ENCODE peak calls at places on chromosome 12, in seven cellular contexts. Y is mesendoderm, O is IMR-90, H is neuronal stem cell, Z is H9, I is trophoblast cell, Q is H1. W is an unnamed sample.

GRCh38 chr12:42589465-42590323 is at the start of gene PRICKLE1:
- DNase-seq in Z (peak; percentile 46), O (peak; percentile 60), H (peak; percentile 61), Q (no peak), Y (peak; percentile 68), I (no peak), W (peak; percentile 56)

GRCh38 chr12:7638064-7638763 is 27.5 kb downstream of the APOBEC1 start:
- DNase-seq in O (no peak), Z (peak; percentile 92), Q (peak; percentile 46), Y (peak; percentile 90), H (peak; percentile 38), I (no peak), W (no peak)

GRCh38 chr12:85805654-85806053 is 30.6 kb downstream of the RASSF9 start:
- DNase-seq in I (no peak), O (no peak), Z (no peak), Y (no peak), Q (no peak), H (no peak), W (no peak)

GRCh38 chr12:86914716-86915115 is 658.5 kb upstream of the MGAT4C start:
- DNase-seq in I (no peak), Q (no peak), Y (peak; percentile 67), O (peak; percentile 58), H (peak; percentile 23), Z (no peak), W (peak; percentile 62)

GRCh38 chr12:12474931-12475485 is 87.7 kb downstream of the DUSP16 start:
- DNase-seq in I (no peak), Y (no peak), Z (no peak), Q (no peak), H (no peak), O (peak; percentile 43), W (no peak)

GRCh38 chr12:10069099-10069498 is 29.7 kb downstream of the CLEC1A start:
- DNase-seq in I (no peak), Q (no peak), Z (no peak), H (no peak), O (peak; percentile 28), Y (no peak), W (peak; percentile 83)

GRCh38 chr12:113120670-113121370 is 14.7 kb downstream of the RASAL1 start:
- DNase-seq in I (no peak), Z (no peak), Y (peak; percentile 39), Q (no peak), H (no peak), O (no peak), W (no peak)

GRCh38 chr12:111093428-111094142 is 173.2 kb upstream of the MYL2 start:
- DNase-seq in Q (no peak), Z (no peak), H (no peak), O (no peak), I (no peak), Y (no peak), W (no peak)

GRCh38 chr12:77122236-77122635 is 56.9 kb upstream of the E2F7 start:
- DNase-seq in I (peak; percentile 5), Y (no peak), Z (no peak), H (no peak), Q (no peak), O (peak; percentile 97), W (peak; percentile 91)

GRCh38 chr12:123131879-123132402 is 18.9 kb downstream of the PITPNM2 start:
- DNase-seq in Y (no peak), I (no peak), Z (no peak), O (no peak), Q (no peak), H (no peak), W (no peak)

GRCh38 chr12:20367731-20368652 is at the start of gene PDE3A:
- DNase-seq in O (peak; percentile 73), Y (peak; percentile 90), Z (peak; percentile 89), H (peak; percentile 67), Q (peak; percentile 44), I (no peak), W (peak; percentile 91)

GRCh38 chr12:92021665-92022033 is 124.0 kb downstream of the BTG1 start:
- DNase-seq in Q (peak; percentile 47), H (peak; percentile 20), I (no peak), O (no peak), Y (peak; percentile 97), Z (peak; percentile 83), W (no peak)

GRCh38 chr12:120376890-120377572 is 8.1 kb upstream of the MSI1 start:
- DNase-seq in Z (no peak), O (no peak), Y (no peak), I (no peak), Q (no peak), H (no peak), W (no peak)

GRCh38 chr12:120377611-120378010 is 8.6 kb upstream of the MSI1 start:
- DNase-seq in H (no peak), Y (no peak), I (no peak), Q (no peak), Z (no peak), O (no peak), W (no peak)

GRCh38 chr12:120376009-120376408 is 7.0 kb upstream of the MSI1 start:
- DNase-seq in Z (no peak), I (no peak), Q (no peak), H (no peak), Y (no peak), O (no peak), W (no peak)

GRCh38 chr12:120376416-120376815 is 7.5 kb upstream of the MSI1 start:
- DNase-seq in H (no peak), Q (no peak), I (peak; percentile 34), Z (no peak), O (no peak), Y (peak; percentile 54), W (no peak)

DNA sequence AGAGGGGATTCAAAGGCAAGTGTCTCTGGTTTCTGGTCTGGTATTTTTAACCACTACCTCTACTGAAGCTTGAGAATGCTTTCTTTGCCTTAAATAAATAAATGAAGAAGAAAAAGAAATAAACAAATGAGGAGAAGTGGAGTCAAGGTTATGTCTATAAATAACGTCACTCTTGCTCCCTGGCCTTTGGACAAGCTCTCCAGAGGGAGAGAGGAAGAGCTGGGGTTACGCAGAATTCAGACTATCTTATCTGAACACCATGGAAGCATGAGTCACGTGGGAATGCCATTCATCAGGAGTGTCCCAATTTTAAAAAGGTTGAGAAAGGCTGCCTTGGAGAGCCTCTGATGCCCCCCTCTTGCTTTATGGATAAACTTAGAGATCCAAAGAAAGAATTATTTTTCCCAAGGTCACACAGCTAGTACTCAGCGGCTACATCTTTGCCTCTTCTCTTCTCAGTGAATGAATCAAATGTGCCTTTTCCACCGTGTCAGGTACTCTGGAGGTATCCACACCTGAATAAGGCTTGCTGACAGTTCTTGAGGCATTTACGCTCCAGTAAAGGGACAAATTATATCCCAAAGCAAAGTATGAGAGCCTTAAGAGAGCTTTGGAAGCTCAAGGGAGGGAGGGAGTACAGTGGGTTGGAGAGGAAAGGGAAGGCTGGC is 12.9 kb upstream of the MSI1 start:
- DNase-seq in H (no peak), Z (no peak), O (peak; percentile 77), I (peak; percentile 24), Y (no peak), Q (no peak), W (peak; percentile 73)
- H2BK120ac ChIP-seq in H (no peak overlapping the region), Z (no peak overlapping the region), O (no peak overlapping the region), I (no peak overlapping the region), Y (no peak overlapping the region), Q (no peak overlapping the region), W (no peak overlapping the region)

DNA sequence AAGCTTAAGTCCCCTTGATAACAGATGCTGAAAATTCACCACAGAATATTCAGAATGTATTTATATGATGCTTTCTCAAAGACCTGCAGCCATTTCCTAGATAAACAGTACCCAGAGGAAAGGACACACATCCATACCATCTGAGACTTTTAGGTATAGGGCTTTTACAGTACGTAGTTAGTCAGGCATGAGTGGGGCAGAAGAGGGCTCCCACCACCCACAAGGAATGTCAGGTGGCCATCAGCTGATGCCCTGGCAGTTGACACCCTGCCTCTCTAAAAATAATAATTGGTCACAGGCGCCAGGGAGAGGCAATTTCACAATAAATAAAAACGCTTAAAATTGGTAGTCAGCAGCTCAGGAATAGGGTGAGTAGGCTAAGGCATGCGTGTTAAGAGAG is 7.8 kb upstream of the TAS2R46 start:
- DNase-seq in O (no peak), Y (no peak), Z (no peak), H (no peak), Q (no peak), I (no peak), W (no peak)
- H2BK120ac ChIP-seq in O (no peak overlapping the region), Y (no peak overlapping the region), Z (no peak overlapping the region), H (no peak overlapping the region), Q (no peak overlapping the region), I (no peak overlapping the region), W (no peak overlapping the region)

DNA sequence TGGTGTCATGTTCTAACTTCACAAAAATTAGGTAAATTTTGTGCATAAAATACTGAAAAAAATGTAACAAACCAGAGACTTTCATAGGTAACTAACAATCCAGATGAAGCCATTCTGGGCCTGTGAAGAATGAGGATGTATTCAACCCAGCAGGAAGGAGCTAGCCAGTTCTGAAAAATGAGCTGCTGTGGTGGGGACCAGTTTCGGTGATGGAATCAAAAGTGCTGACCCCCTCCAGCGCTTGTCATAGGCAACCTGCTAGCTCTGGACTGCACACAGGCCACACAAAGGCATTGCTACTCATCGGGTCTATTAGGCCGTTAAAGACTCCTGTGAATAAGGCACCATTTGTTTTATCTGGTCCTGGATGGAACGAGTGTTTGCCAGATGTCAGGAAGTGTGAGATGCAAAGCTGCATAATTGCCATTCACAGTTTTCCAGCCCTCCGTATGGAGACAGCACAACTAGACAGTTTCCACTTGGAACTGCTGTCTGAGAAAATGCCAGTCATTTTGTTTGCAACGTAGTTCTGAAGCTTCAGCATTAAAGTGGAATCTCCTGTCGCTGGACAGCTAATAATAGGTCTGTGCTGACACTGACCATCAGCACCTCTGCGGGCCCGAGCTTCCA is 3.3 kb upstream of the RIMBP2 start:
- DNase-seq in Y (no peak), H (no peak), I (no peak), O (no peak), Q (no peak), Z (peak; percentile 19), W (no peak)
- H2BK120ac ChIP-seq in Y (no peak overlapping the region), H (no peak overlapping the region), I (no peak overlapping the region), O (no peak overlapping the region), Q (no peak overlapping the region), Z (no peak overlapping the region), W (no peak overlapping the region)

GRCh38 chr12:52186135-52186840 is 5.5 kb downstream of the KRT80 start:
- DNase-seq in Y (peak; percentile 95), H (no peak), I (no peak), O (peak; percentile 87), Z (peak; percentile 65), Q (no peak), W (peak; percentile 86)

GRCh38 chr12:52187206-52187605 is 4.6 kb downstream of the KRT80 start:
- DNase-seq in Z (peak; percentile 60), H (no peak), Y (no peak), Q (no peak), I (no peak), O (no peak), W (no peak)

GRCh38 chr12:52187640-52188039 is 4.2 kb downstream of the KRT80 start:
- DNase-seq in Z (no peak), Y (no peak), Q (no peak), I (no peak), O (no peak), H (no peak), W (no peak)

GRCh38 chr12:52189376-52190174 is 2.2 kb downstream of the KRT80 start:
- DNase-seq in I (no peak), Q (no peak), Y (peak; percentile 33), H (no peak), Z (no peak), O (peak; percentile 38), W (no peak)

DNA sequence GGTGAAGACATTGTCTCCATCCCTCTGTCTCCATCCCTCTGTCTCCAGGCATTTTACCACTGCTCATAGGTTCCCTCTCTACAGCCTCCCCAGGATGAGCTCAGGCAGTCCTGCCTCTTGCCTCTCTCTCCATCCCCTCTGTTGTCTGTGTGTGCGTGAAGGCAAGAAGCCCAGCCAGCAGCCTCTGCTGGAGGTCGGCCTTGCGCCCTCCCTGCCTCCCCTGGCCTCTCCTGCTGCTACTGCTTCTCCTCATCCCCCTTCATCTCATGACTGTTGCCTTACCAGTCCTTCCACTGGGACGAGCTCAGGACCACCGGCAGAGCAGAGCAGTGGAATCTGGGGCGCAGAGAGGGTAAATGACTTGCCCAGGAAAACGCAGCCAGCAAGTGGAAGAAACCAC is 3.2 kb downstream of the KRT80 start:
- DNase-seq in O (no peak), Y (no peak), Q (no peak), I (no peak), Z (no peak), H (no peak), W (no peak)
- H2BK120ac ChIP-seq in O (peak overlapping the region; percentile 100), Y (no peak overlapping the region), Q (no peak overlapping the region), I (peak overlapping the region; percentile 0), Z (no peak overlapping the region), H (no peak overlapping the region), W (peak overlapping the region; percentile 75)

W was measured in mesenchymal stem cell.